ENCODE peak calls at places on chromosomes 11 and 22, in four cellular contexts. One of them, this sample, is unnamed.

GRCh38 chr11:124877631-124878496 is 12.6 kb downstream of the ROBO3 start:
- DNase-seq in CD8-positive, alpha-beta T cell: no peak
- DNase-seq in SJSA1: no peak
- DNase-seq in HCT116: no peak
- DNase-seq in this sample: no peak

GRCh38 chr11:67318239-67318555 is 14.9 kb downstream of the SSH3 start:
- DNase-seq in HCT116: no peak
- DNase-seq in SJSA1: no peak
- DNase-seq in CD8-positive, alpha-beta T cell: no peak
- DNase-seq in this sample: no peak

GRCh38 chr11:3962406-3962840 is 107.0 kb downstream of the STIM1 start:
- DNase-seq in HCT116: no peak
- DNase-seq in SJSA1: peak; percentile 74
- DNase-seq in CD8-positive, alpha-beta T cell: no peak
- DNase-seq in this sample: no peak

GRCh38 chr22:22772396-22772795 is 115.2 kb upstream of the IGLL5 start:
- DNase-seq in SJSA1: no peak
- DNase-seq in HCT116: no peak
- DNase-seq in CD8-positive, alpha-beta T cell: peak; percentile 27
- DNase-seq in this sample: no peak

GRCh38 chr22:28034760-28035401 is 115.8 kb upstream of the PITPNB start:
- DNase-seq in CD8-positive, alpha-beta T cell: no peak
- DNase-seq in SJSA1: no peak
- DNase-seq in HCT116: no peak
- DNase-seq in this sample: peak; percentile 54

GRCh38 chr11:112963368-112963955 is 2.2 kb downstream of the NCAM1 start:
- DNase-seq in HCT116: no peak
- DNase-seq in CD8-positive, alpha-beta T cell: no peak
- DNase-seq in SJSA1: peak; percentile 1
- DNase-seq in this sample: no peak

GRCh38 chr11:58513747-58514367 is 6.0 kb upstream of the OR5B21 start:
- DNase-seq in CD8-positive, alpha-beta T cell: no peak
- DNase-seq in SJSA1: peak; percentile 49
- DNase-seq in HCT116: peak; percentile 64
- DNase-seq in this sample: peak; percentile 48

GRCh38 chr11:17766590-17766989 is 32.0 kb downstream of the KCNC1 start:
- DNase-seq in CD8-positive, alpha-beta T cell: no peak
- DNase-seq in HCT116: peak; percentile 24
- DNase-seq in SJSA1: no peak
- DNase-seq in this sample: no peak

GRCh38 chr11:76152741-76153608 is 53.3 kb downstream of the WNT11 start:
- DNase-seq in SJSA1: no peak
- DNase-seq in CD8-positive, alpha-beta T cell: peak; percentile 50
- DNase-seq in HCT116: no peak
- DNase-seq in this sample: no peak

GRCh38 chr11:119615003-119615878 is 113.8 kb downstream of the NECTIN1 start:
- DNase-seq in HCT116: peak; percentile 16
- DNase-seq in SJSA1: peak; percentile 76
- DNase-seq in CD8-positive, alpha-beta T cell: no peak
- DNase-seq in this sample: peak; percentile 63

GRCh38 chr11:108538022-108538424 is 39.8 kb upstream of the POGLUT3 start:
- DNase-seq in SJSA1: no peak
- DNase-seq in HCT116: no peak
- DNase-seq in CD8-positive, alpha-beta T cell: no peak
- DNase-seq in this sample: peak; percentile 61

GRCh38 chr22:46758867-46759290 is 3.6 kb upstream of the TBC1D22A start:
- DNase-seq in CD8-positive, alpha-beta T cell: peak; percentile 71
- DNase-seq in SJSA1: peak; percentile 31
- DNase-seq in HCT116: peak; percentile 62
- DNase-seq in this sample: peak; percentile 98

GRCh38 chr11:12165237-12165875 is 55.0 kb downstream of the MICAL2 start:
- DNase-seq in CD8-positive, alpha-beta T cell: no peak
- DNase-seq in HCT116: no peak
- DNase-seq in SJSA1: no peak
- DNase-seq in this sample: peak; percentile 43

GRCh38 chr11:92224394-92225205 is at the start of gene FAT3:
- DNase-seq in HCT116: no peak
- DNase-seq in SJSA1: peak; percentile 32
- DNase-seq in CD8-positive, alpha-beta T cell: no peak
- DNase-seq in this sample: no peak

GRCh38 chr11:1502971-1503707 is 16.6 kb upstream of the MOB2 start:
- DNase-seq in SJSA1: no peak
- DNase-seq in HCT116: no peak
- DNase-seq in CD8-positive, alpha-beta T cell: no peak
- DNase-seq in this sample: no peak

GRCh38 chr22:37943471-37944198 is 9.8 kb downstream of the C22orf23 start:
- DNase-seq in HCT116: no peak
- DNase-seq in CD8-positive, alpha-beta T cell: no peak
- DNase-seq in SJSA1: no peak
- DNase-seq in this sample: peak; percentile 29

GRCh38 chr11:93736129-93736528 is 5.2 kb downstream of the TAF1D start:
- DNase-seq in CD8-positive, alpha-beta T cell: no peak
- DNase-seq in HCT116: no peak
- DNase-seq in SJSA1: no peak
- DNase-seq in this sample: no peak

GRCh38 chr11:68609761-68610160 is 74.6 kb upstream of the GAL start:
- DNase-seq in SJSA1: no peak
- DNase-seq in HCT116: no peak
- DNase-seq in CD8-positive, alpha-beta T cell: no peak
- DNase-seq in this sample: no peak

GRCh38 chr11:57180964-57181363 is 789 bp upstream of the LRRC55 start:
- DNase-seq in HCT116: no peak
- DNase-seq in SJSA1: no peak
- DNase-seq in CD8-positive, alpha-beta T cell: no peak
- DNase-seq in this sample: no peak

GRCh38 chr11:69201764-69202370 is 46.1 kb downstream of the SMIM38 start:
- DNase-seq in CD8-positive, alpha-beta T cell: no peak
- DNase-seq in HCT116: no peak
- DNase-seq in SJSA1: no peak
- DNase-seq in this sample: no peak

GRCh38 chr22:23859201-23859600 is 1.5 kb downstream of the SLC2A11 start:
- DNase-seq in HCT116: no peak
- DNase-seq in CD8-positive, alpha-beta T cell: no peak
- DNase-seq in SJSA1: no peak
- DNase-seq in this sample: no peak

GRCh38 chr11:33000181-33000580 is 15.5 kb upstream of the DEPDC7 start:
- DNase-seq in SJSA1: peak; percentile 23
- DNase-seq in HCT116: no peak
- DNase-seq in CD8-positive, alpha-beta T cell: no peak
- DNase-seq in this sample: no peak

GRCh38 chr11:70627219-70627618 is 228.9 kb downstream of the CTTN start:
- DNase-seq in CD8-positive, alpha-beta T cell: no peak
- DNase-seq in HCT116: no peak
- DNase-seq in SJSA1: no peak
- DNase-seq in this sample: peak; percentile 68

DNA sequence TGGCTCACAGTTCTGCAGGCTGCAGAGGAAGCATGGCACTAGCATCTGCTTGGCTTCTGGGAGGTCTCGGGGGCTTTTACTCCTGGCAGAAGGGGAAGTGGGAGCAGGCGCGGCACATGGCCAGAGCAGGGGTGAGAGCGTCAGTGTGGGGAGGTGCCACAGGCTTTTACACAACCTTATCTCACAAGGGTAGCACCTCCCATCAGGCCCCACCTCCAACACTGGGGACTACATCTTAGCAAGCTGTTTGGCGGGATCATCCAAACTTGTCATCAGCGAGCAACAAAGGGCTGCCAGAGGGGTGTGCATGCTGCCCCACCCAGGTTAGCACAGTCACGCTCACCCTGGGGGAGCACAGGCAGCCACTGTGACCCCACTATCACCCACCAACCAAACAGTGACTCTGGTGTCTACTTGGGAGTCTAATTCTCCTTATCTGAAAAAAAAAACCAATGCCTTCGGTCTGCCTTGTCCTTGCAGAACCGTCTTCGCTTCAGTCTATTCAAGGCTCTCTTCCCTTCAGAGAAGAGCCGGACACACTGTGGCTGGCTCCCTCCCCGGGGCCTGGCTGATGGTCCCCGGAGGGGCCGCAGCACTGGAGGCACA is 19.0 kb upstream of the YPEL1 start:
- DNase-seq in CD8-positive, alpha-beta T cell: no peak
- DNase-seq in SJSA1: no peak
- DNase-seq in HCT116: no peak
- DNase-seq in this sample: peak; percentile 52
- H3K4me1 ChIP-seq in CD8-positive, alpha-beta T cell: no peaks in the 10 kb centered on the region
- H3K4me1 ChIP-seq in SJSA1: no peaks in the 10 kb centered on the region
- H3K4me1 ChIP-seq in HCT116: no peaks in the 10 kb centered on the region
- H3K4me1 ChIP-seq in this sample: no peaks in the 10 kb centered on the region

GRCh38 chr22:42368379-42369249 is 63.6 kb downstream of the NFAM1 start:
- DNase-seq in CD8-positive, alpha-beta T cell: peak; percentile 63
- DNase-seq in SJSA1: no peak
- DNase-seq in HCT116: no peak
- DNase-seq in this sample: peak; percentile 17

GRCh38 chr22:42369250-42370041 is 62.8 kb downstream of the NFAM1 start:
- DNase-seq in CD8-positive, alpha-beta T cell: peak; percentile 88
- DNase-seq in SJSA1: peak; percentile 81
- DNase-seq in HCT116: peak; percentile 88
- DNase-seq in this sample: peak; percentile 96

GRCh38 chr22:42366815-42367581 is 65.2 kb downstream of the NFAM1 start:
- DNase-seq in SJSA1: no peak
- DNase-seq in HCT116: no peak
- DNase-seq in CD8-positive, alpha-beta T cell: no peak
- DNase-seq in this sample: no peak

GRCh38 chr22:42365942-42366660 is 66.1 kb downstream of the NFAM1 start:
- DNase-seq in CD8-positive, alpha-beta T cell: no peak
- DNase-seq in SJSA1: no peak
- DNase-seq in HCT116: no peak
- DNase-seq in this sample: no peak

DNA sequence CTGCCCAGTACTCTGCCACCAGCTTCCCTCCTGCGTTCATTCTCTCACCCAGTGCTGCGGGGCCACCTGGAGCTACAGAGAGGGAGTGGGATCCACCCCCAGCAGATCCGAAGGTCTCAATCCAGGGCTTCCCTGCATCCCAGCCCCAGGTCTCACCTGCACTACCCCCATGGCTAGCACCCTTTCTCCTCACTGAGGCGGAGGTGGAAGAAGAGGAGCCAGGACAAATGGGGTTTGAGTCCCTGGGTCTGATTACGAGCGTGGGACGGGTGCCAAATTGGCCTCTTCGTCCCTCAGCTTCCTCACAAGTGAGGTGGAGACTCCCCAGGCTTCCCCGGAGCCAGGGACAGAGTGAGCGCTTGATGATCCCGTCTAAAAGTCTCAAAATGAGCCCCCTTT is 64.2 kb downstream of the NFAM1 start:
- DNase-seq in CD8-positive, alpha-beta T cell: no peak
- DNase-seq in SJSA1: no peak
- DNase-seq in HCT116: no peak
- DNase-seq in this sample: no peak
- H3K4me3 ChIP-seq in CD8-positive, alpha-beta T cell: peak overlapping the region; percentile 86
- H3K4me3 ChIP-seq in SJSA1: no peak overlapping the region
- H3K4me3 ChIP-seq in HCT116: peak overlapping the region; percentile 94
- H3K4me3 ChIP-seq in this sample: peak overlapping the region; percentile 65

DNA sequence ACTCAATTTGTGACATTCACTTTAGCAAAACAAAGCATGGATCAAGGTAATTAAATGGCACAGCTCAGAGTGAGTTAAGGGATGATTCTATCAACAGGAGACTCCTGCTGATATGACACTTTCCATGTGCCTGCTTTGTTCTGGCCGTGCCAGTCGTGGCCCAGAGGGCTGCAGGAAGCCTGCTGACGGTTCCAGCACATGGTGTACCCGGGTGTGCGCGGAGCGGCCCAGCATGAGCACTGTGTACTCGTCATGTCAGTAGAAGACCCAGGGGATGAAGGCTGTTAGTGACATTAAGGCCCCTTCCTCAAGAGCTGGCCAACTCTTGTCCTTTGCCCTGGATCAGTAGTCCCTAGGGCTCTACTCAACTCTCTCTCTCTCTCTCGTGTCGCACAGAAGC is 272.8 kb downstream of the NTM start:
- DNase-seq in SJSA1: no peak
- DNase-seq in CD8-positive, alpha-beta T cell: no peak
- DNase-seq in HCT116: no peak
- DNase-seq in this sample: no peak
- H3K4me1 ChIP-seq in SJSA1: no peaks in the 10 kb centered on the region
- H3K4me1 ChIP-seq in CD8-positive, alpha-beta T cell: no peaks in the 10 kb centered on the region
- H3K4me1 ChIP-seq in HCT116: no peaks in the 10 kb centered on the region
- H3K4me1 ChIP-seq in this sample: no peaks in the 10 kb centered on the region

GRCh38 chr11:105989124-105989523 is 32.9 kb downstream of the MSANTD4 start:
- DNase-seq in SJSA1: no peak
- DNase-seq in CD8-positive, alpha-beta T cell: no peak
- DNase-seq in HCT116: no peak
- DNase-seq in this sample: no peak

GRCh38 chr11:105991888-105992287 is 30.2 kb downstream of the MSANTD4 start:
- DNase-seq in SJSA1: no peak
- DNase-seq in HCT116: no peak
- DNase-seq in CD8-positive, alpha-beta T cell: no peak
- DNase-seq in this sample: no peak

GRCh38 chr11:105988197-105988596 is 33.8 kb downstream of the MSANTD4 start:
- DNase-seq in HCT116: no peak
- DNase-seq in SJSA1: no peak
- DNase-seq in CD8-positive, alpha-beta T cell: no peak
- DNase-seq in this sample: no peak

DNA sequence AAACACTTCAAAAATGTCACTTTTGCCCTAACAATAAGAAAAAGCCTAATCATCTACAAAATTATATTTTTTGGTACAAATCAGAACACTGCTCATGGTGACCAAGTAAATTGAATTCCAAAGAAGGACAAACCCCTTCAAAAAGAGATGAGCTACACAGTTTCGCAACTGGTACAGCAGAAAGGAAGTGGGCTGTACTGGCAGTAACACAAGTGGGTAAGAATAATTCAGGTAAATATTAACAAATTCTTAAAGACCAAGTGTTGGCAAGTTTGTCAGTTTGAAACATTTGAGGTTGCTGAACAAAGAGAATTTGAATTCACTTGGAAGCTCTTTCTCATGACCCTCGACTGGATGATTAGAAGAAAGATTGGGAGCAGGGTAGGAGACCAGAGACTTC is 35.5 kb downstream of the MSANTD4 start:
- DNase-seq in SJSA1: no peak
- DNase-seq in HCT116: no peak
- DNase-seq in CD8-positive, alpha-beta T cell: no peak
- DNase-seq in this sample: no peak
- H3K4me3 ChIP-seq in SJSA1: no peak overlapping the region
- H3K4me3 ChIP-seq in HCT116: no peak overlapping the region
- H3K4me3 ChIP-seq in CD8-positive, alpha-beta T cell: no peak overlapping the region
- H3K4me3 ChIP-seq in this sample: no peak overlapping the region

This sample was measured in small intestine.